ENCODE peak calls at places on chromosome 11, in four cellular contexts. L is dorsolateral prefrontal cortex; Z is CD8-positive, alpha-beta T cell; M is AG04450. Q is an unnamed sample.

GRCh38 chr11:110955797-110956196 is 243.6 kb upstream of the ARHGAP20 start:
- DNase-seq in M (no peak), Z (no peak), L (no peak), Q (no peak)

GRCh38 chr11:48034926-48035876 is 54.8 kb downstream of the PTPRJ start:
- DNase-seq in M (no peak), L (peak; percentile 51), Z (no peak), Q (peak; percentile 15)

GRCh38 chr11:45652781-45653180 is 12.6 kb downstream of the CHST1 start:
- DNase-seq in Z (no peak), L (no peak), M (no peak), Q (no peak)

GRCh38 chr11:71324788-71325417 is 72.5 kb upstream of the SHANK2 start:
- DNase-seq in L (no peak), M (no peak), Z (no peak), Q (no peak)

GRCh38 chr11:99257131-99257530 is 236.4 kb downstream of the CNTN5 start:
- DNase-seq in L (no peak), Z (no peak), M (no peak), Q (no peak)

GRCh38 chr11:108432783-108433182 is 34.5 kb downstream of the C11orf65 start:
- DNase-seq in L (no peak), Z (no peak), M (no peak), Q (no peak)

GRCh38 chr11:74819400-74819799 is 70.8 kb downstream of the RNF169 start:
- DNase-seq in Z (no peak), M (no peak), L (no peak), Q (no peak)

GRCh38 chr11:48169706-48170105 is 46.9 kb upstream of the OR4B1 start:
- DNase-seq in L (no peak), Z (no peak), M (no peak), Q (no peak)

GRCh38 chr11:58509730-58510129 is 1.8 kb upstream of the OR5B21 start:
- DNase-seq in Z (no peak), M (no peak), L (no peak), Q (no peak)

GRCh38 chr11:10607462-10607861 is 39.0 kb upstream of the LYVE1 start:
- DNase-seq in L (no peak), M (no peak), Z (no peak), Q (no peak)

GRCh38 chr11:113577356-113578163 is 102.4 kb upstream of the DRD2 start:
- DNase-seq in L (no peak), M (no peak), Z (no peak), Q (no peak)

GRCh38 chr11:121696177-121696863 is 243.6 kb upstream of the SORL1-AS1 start:
- DNase-seq in L (peak; percentile 55), Z (no peak), M (no peak), Q (peak; percentile 46)

GRCh38 chr11:116182356-116182966 is 590.3 kb downstream of the BUD13 start:
- DNase-seq in L (no peak), M (no peak), Z (no peak), Q (no peak)

GRCh38 chr11:110196241-110196754 is 100.1 kb downstream of the RDX start:
- DNase-seq in L (no peak), M (no peak), Z (no peak), Q (no peak)

GRCh38 chr11:25094085-25094802 is 597.4 kb downstream of the LUZP2 start:
- DNase-seq in Z (no peak), M (no peak), L (no peak), Q (no peak)

GRCh38 chr11:75831915-75832502 is 17.0 kb downstream of the UVRAG start:
- DNase-seq in L (no peak), M (no peak), Z (no peak), Q (no peak)

GRCh38 chr11:4862447-4863236 is 13.6 kb upstream of the OR51S1 start:
- DNase-seq in Z (no peak), M (no peak), L (no peak), Q (no peak)

GRCh38 chr11:27233654-27234042 is 129.4 kb downstream of the CCDC34 start:
- DNase-seq in M (no peak), Z (no peak), L (no peak), Q (no peak)

GRCh38 chr11:48005878-48006277 is 25.5 kb downstream of the PTPRJ start:
- DNase-seq in M (no peak), Z (no peak), L (no peak), Q (no peak)

GRCh38 chr11:65575568-65576231 is at the start of gene EHBP1L1:
- DNase-seq in Z (peak; percentile 75), M (no peak), L (no peak), Q (peak; percentile 17)

GRCh38 chr11:7759010-7759409 is 37.7 kb downstream of the OR5P2 start:
- DNase-seq in M (no peak), L (no peak), Z (no peak), Q (no peak)

GRCh38 chr11:119749006-119749565 is 20.1 kb upstream of the NECTIN1 start:
- DNase-seq in L (no peak), M (no peak), Z (no peak), Q (no peak)

GRCh38 chr11:110091995-110092576 is 1.1 kb upstream of the ZC3H12C start:
- DNase-seq in M (no peak), Z (no peak), L (no peak), Q (no peak)

GRCh38 chr11:117387992-117388765 is 60.5 kb downstream of the CEP164 start:
- DNase-seq in M (peak; percentile 27), Z (no peak), L (no peak), Q (no peak)

GRCh38 chr11:73869234-73869949 is 7.3 kb downstream of the COA4 start:
- DNase-seq in Z (no peak), L (no peak), M (no peak), Q (no peak)

GRCh38 chr11:112580864-112581263 is 320.2 kb upstream of the PLET1 start:
- DNase-seq in L (no peak), Z (no peak), M (no peak), Q (no peak)

GRCh38 chr11:132024587-132025295 is 654.3 kb downstream of the NTM start:
- DNase-seq in M (peak; percentile 43), Z (no peak), L (no peak), Q (no peak)

GRCh38 chr11:77086521-77087472 is 15.8 kb upstream of the OMP start:
- DNase-seq in Z (no peak), L (no peak), M (no peak), Q (no peak)

GRCh38 chr11:131038597-131038996 is 122.3 kb upstream of the SNX19 start:
- DNase-seq in L (no peak), M (no peak), Z (no peak), Q (peak; percentile 3)

GRCh38 chr11:124219126-124219525 is 21.8 kb upstream of the OR8G1 start:
- DNase-seq in Z (no peak), L (no peak), M (no peak), Q (no peak)

GRCh38 chr11:94754335-94754734 is 13.8 kb upstream of the AMOTL1 start:
- DNase-seq in M (no peak), L (no peak), Z (no peak), Q (no peak)

GRCh38 chr11:33761471-33761870 is 12.8 kb downstream of the FBXO3 start:
- DNase-seq in Z (no peak), L (no peak), M (no peak), Q (no peak)

GRCh38 chr11:61480936-61481335 is 27.6 kb upstream of the LRRC10B start:
- DNase-seq in L (no peak), Z (no peak), M (no peak), Q (no peak)

GRCh38 chr11:78346799-78347198 is 70.8 kb downstream of the GAB2 start:
- DNase-seq in Z (no peak), M (no peak), L (no peak), Q (no peak)

GRCh38 chr11:11296434-11296833 is 56.6 kb downstream of the CSNK2A3 start:
- DNase-seq in M (no peak), Z (no peak), L (no peak), Q (no peak)

GRCh38 chr11:7046474-7046873 is 26.2 kb downstream of the NLRP14 start:
- DNase-seq in Z (no peak), L (no peak), M (peak; percentile 37), Q (no peak)

GRCh38 chr11:72058416-72059034 is 21.8 kb downstream of the NUMA1 start:
- DNase-seq in L (no peak), M (peak; percentile 59), Z (no peak), Q (no peak)

DNA sequence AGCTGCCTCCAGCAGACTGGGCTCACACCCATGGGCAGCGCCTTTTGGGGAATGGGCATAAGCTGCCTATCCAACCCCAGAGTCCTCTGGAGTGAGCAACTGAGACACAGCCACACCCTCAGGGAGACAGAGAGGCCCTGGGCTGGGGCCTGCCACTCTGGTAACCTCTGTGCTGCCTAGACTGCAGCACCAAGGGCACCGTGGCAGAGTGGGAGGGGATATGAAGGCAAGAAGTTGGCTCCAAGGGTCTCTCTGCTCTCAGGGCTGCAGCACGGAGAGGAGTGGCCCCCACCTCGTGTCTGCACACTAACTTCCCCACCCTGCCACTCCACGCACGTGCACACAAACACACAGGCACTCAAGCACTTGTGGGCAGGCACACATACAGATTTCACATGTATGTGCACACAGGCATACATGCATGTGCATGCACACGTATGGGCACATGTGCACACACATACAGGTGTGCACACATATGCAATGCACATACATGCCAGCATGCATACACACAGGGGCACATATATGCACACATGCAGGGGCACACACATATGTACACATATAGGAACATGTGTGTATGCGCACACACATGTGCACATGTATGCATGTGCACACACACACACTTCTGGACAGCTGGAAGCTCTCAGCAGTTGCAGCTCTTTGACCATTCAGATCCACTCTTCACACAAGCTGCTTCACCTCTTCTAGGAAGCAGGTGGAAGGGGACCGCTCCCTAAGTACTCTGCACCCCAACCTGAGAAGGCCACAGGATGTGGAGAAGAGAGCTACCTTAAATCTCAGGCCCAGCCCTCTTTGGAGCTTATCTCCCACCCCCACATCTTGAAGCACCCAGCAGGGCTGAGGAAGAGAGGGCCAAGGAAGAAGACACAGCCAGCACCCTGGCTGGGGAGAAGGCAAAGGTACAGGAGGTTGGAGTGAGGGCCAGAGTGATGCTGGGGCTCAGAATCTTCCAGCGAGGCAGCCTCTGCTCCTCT is 4.3 kb downstream of the IGSF9B start:
- DNase-seq in Z (no peak), L (no peak), M (no peak), Q (no peak)
- H3K27ac ChIP-seq in Z (no peak overlapping the region), L (no peak overlapping the region), M (no peak overlapping the region), Q (peak overlapping the region; percentile 67)

DNA sequence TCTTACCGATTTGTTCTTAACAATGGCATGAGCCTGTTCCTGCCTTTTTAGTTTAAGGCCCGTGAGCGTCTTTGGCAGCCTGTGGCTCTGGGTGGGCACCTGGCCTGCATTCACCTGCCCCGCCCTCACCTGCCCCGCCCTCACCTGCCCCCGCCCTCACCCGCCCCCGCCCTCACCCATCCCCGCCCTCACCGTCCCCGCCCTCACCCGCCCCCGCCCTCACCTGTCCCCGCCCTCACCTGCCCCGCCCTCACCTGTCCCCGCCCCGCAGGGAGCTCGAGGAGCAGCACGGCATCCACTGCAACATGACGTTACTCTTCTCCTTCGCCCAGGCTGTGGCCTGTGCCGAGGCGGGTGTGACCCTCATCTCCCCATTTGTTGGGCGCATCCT is 14.2 kb downstream of the GATD1 start:
- DNase-seq in M (no peak), Z (no peak), L (no peak), Q (no peak)
- H3K27ac ChIP-seq in M (peak overlapping the region; percentile 70), Z (no peak overlapping the region), L (peak overlapping the region; percentile 80), Q (no peak overlapping the region)

GRCh38 chr11:63565728-63566127 is 2.5 kb upstream of the PLAAT2 start:
- DNase-seq in M (no peak), Z (no peak), L (no peak), Q (no peak)
- H3K27ac ChIP-seq in M (no peak overlapping the region), Z (no peak overlapping the region), L (no peak overlapping the region), Q (no peak overlapping the region)

GRCh38 chr11:125886997-125887372 is 483 bp upstream of the HYLS1 start:
- DNase-seq in Z (peak; percentile 36), L (peak; percentile 30), M (no peak), Q (peak; percentile 31)
- H3K27ac ChIP-seq in Z (peak overlapping the region; percentile 61), L (peak overlapping the region; percentile 90), M (peak overlapping the region; percentile 75), Q (peak overlapping the region; percentile 93)

GRCh38 chr11:2818503-2818902 is 67.1 kb downstream of the CDKN1C start:
- DNase-seq in M (no peak), Z (no peak), L (no peak), Q (no peak)
- H3K27ac ChIP-seq in M (no peak overlapping the region), Z (no peak overlapping the region), L (no peak overlapping the region), Q (no peak overlapping the region)